ENCODE peak calls at places on chromosome 1, in six cellular contexts. X is IMR-90, Y is hepatocyte, K is OCI-LY7, M is mammary epithelial cell, A is fibroblast of lung. V is an unnamed sample.

GRCh38 chr1:50183734-50184133 is 75.0 kb downstream of the ELAVL4 start:
- DNase-seq in Y (no peak), M (no peak), K (no peak), X (no peak), A (no peak), V (no peak)

GRCh38 chr1:105608713-105609112 is 1447.8 kb upstream of the PRMT6 start:
- DNase-seq in Y (peak; percentile 13), M (no peak), K (no peak), X (no peak), A (no peak), V (peak; percentile 14)

GRCh38 chr1:31954607-31955283 is 16.6 kb upstream of the PTP4A2 start:
- DNase-seq in Y (peak; percentile 87), M (peak; percentile 88), K (no peak), X (peak; percentile 99), A (peak; percentile 95), V (no peak)

GRCh38 chr1:12696658-12697057 is 19.3 kb upstream of the AADACL3 start:
- DNase-seq in A (no peak), X (no peak), K (no peak), Y (no peak), M (no peak), V (no peak)

GRCh38 chr1:206955476-206956312 is 9.4 kb upstream of the PIGR start:
- DNase-seq in Y (peak; percentile 68), X (no peak), M (no peak), A (peak; percentile 9), K (no peak), V (no peak)

GRCh38 chr1:110107867-110108469 is 4.3 kb upstream of the UBL4B start:
- DNase-seq in A (no peak), X (no peak), M (no peak), Y (no peak), K (no peak), V (no peak)

GRCh38 chr1:206808615-206809014 is 36.3 kb upstream of the IL10 start:
- DNase-seq in Y (peak; percentile 41), X (peak; percentile 57), A (peak; percentile 43), M (no peak), K (peak; percentile 71), V (peak; percentile 67)

GRCh38 chr1:189431437-189431836 is 1046.2 kb downstream of the BRINP3 start:
- DNase-seq in Y (no peak), X (peak; percentile 18), A (peak; percentile 32), M (no peak), K (no peak), V (no peak)

GRCh38 chr1:223670458-223671159 is 5.1 kb upstream of the CAPN8 start:
- DNase-seq in X (peak; percentile 51), Y (peak; percentile 44), A (peak; percentile 45), M (peak; percentile 57), K (peak; percentile 8), V (peak; percentile 87)

GRCh38 chr1:79568411-79568810 is 561.9 kb upstream of the ADGRL4 start:
- DNase-seq in K (no peak), A (peak; percentile 23), M (peak; percentile 12), X (peak; percentile 51), Y (peak; percentile 10), V (no peak)

GRCh38 chr1:248736992-248737391 is 18.6 kb downstream of the LYPD8 start:
- DNase-seq in A (no peak), K (no peak), X (no peak), Y (no peak), M (no peak), V (no peak)

GRCh38 chr1:197222025-197222685 is 45.9 kb upstream of the CRB1 start:
- DNase-seq in K (no peak), M (peak; percentile 12), Y (no peak), A (no peak), X (no peak), V (peak; percentile 16)

GRCh38 chr1:229410692-229411433 is 23.0 kb downstream of the ACTA1 start:
- DNase-seq in Y (peak; percentile 87), X (peak; percentile 49), A (peak; percentile 64), M (peak; percentile 43), K (no peak), V (peak; percentile 61)

GRCh38 chr1:87141556-87141955 is 187.1 kb upstream of the LMO4 start:
- DNase-seq in K (no peak), X (no peak), M (no peak), Y (no peak), A (no peak), V (no peak)

GRCh38 chr1:157091668-157092273 is 7.8 kb downstream of the ETV3L start:
- DNase-seq in K (no peak), A (no peak), X (no peak), M (no peak), Y (no peak), V (no peak)

GRCh38 chr1:223146745-223147144 is 3.7 kb upstream of the TLR5 start:
- DNase-seq in K (no peak), Y (no peak), M (no peak), X (no peak), A (no peak), V (no peak)

GRCh38 chr1:110787328-110788071 is 85.4 kb upstream of the CD53 start:
- DNase-seq in A (no peak), K (peak; percentile 82), M (no peak), Y (no peak), X (no peak), V (no peak)

GRCh38 chr1:193827516-193827915 is 641.1 kb upstream of the B3GALT2 start:
- DNase-seq in Y (no peak), M (no peak), K (no peak), A (peak; percentile 17), X (no peak), V (no peak)

GRCh38 chr1:13699936-13700520 is at the start of gene PRDM2:
- DNase-seq in K (peak; percentile 70), A (peak; percentile 44), Y (peak; percentile 78), M (peak; percentile 12), X (peak; percentile 17), V (peak; percentile 55)

GRCh38 chr1:53517821-53518352 is 58.7 kb downstream of the DMRTB1 start:
- DNase-seq in M (no peak), K (no peak), A (no peak), X (no peak), Y (no peak), V (no peak)
- H2AFZ ChIP-seq in M (no peak overlapping the region), K (no peak overlapping the region), A (no peak overlapping the region), X (no peak overlapping the region), Y (no peak overlapping the region), V (no peak overlapping the region)

DNA sequence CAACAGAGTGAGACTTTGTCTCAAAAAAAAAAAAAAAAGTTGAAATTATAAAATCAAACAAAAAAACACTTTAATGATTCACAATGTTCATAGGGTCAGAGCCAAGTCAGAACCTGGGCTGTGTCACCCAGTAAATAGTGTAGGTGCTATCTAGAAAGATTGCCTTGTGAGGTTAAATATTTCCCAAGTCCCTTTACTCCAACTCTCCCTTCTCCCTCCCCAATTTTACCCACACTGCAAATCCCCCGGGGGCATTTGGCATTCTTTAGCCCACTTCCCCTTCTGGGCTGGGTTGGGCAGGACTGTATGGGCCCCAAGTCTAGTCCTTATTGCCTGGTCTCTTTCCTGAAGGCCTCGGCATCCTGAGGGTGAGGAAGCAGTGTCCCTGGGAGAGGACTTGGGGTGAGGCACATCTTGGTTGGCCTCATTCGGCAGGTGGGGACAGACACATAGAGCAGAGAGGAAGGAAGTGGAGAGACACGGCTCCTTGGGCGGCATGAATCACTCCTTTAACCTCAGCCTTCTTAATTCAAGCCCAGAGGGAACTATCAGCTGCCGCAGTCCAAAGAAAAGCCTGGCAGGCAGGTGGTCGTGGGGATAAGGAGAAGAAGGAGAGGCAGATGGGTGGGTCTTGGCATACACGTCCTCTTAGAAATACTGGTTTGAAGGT is 8.2 kb downstream of the ADORA1 start:
- DNase-seq in X (no peak), M (peak; percentile 21), A (no peak), Y (no peak), K (no peak), V (no peak)
- H3K4me3 ChIP-seq in X (no peak overlapping the region), M (no peak overlapping the region), A (no peak overlapping the region), Y (no peak overlapping the region), K (no peak overlapping the region), V (no peak overlapping the region)

GRCh38 chr1:200453544-200453905 is 43.7 kb upstream of the ZNF281 start:
- DNase-seq in M (no peak), A (no peak), K (no peak), X (no peak), Y (no peak), V (no peak)

GRCh38 chr1:200454425-200454824 is 44.6 kb upstream of the ZNF281 start:
- DNase-seq in M (no peak), Y (no peak), A (no peak), K (no peak), X (no peak), V (no peak)

GRCh38 chr1:200448034-200448762 is 38.4 kb upstream of the ZNF281 start:
- DNase-seq in Y (no peak), M (no peak), A (no peak), K (no peak), X (no peak), V (no peak)

GRCh38 chr1:200457810-200458209 is 48.0 kb upstream of the ZNF281 start:
- DNase-seq in A (no peak), Y (no peak), K (no peak), M (no peak), X (no peak), V (no peak)

DNA sequence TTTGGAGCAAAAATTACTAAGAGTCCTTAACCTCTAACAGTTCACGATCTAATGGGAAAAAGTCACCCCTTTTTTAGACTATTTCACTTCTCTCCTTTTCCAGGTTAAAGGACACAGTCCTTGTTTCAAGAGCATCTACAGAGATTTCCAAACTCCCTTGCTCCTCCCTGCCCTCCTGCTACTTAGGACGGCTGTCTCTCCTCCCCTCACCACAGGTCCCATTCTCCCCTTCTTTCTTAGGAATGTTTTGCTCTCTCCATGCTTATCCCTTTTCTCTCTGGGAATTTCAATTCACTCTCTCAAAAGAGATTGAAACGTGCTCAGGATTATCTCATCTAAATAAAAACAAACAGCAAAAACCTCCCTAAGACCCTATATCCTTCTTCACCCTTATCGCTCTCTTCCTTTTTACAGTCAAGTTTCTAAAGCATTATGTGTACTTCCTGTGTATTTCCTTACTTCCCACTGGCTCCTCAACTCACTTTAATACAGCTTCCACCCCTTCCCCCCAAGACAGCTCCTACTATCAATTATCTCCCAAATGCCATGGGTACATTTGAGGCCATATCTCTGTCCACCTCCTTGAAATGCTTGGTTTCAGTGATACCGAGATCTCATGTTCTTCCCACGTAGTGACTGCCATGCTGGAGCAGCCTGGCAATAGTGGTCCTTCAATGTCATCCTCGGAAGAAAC is 43.2 kb upstream of the ZNF281 start:
- DNase-seq in K (no peak), X (no peak), Y (no peak), M (no peak), A (no peak), V (peak; percentile 46)
- H2AFZ ChIP-seq in K (no peak overlapping the region), X (peak overlapping the region; percentile 72), Y (no peak overlapping the region), M (no peak overlapping the region), A (peak overlapping the region; percentile 33), V (no peak overlapping the region)

DNA sequence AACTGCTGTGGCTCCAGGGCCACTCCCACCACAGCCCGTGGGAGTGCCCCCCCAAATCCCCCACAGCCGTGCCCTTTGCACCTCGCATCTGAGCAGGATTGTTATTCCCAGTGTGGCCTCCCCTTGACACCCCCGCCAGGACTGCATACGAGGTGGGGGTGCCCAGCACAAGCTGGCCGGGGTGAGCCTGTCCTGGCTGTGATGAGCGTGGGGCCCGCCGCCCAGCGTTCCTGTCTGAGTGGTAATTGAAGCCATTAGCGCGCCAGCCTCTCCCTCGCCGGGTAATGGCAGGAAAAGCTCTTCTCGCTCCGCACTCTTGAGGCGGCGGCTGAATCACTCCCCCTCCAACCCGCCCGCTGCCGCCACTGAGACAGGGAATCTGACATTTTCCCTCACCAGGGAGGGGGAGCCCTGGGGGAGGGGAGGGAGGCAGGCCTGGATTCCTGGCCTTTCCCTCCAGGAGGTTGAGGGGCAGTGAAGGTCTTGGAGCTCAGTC is 27.7 kb downstream of the PTPRF start:
- DNase-seq in Y (peak; percentile 83), X (peak; percentile 42), A (peak; percentile 74), M (no peak), K (no peak), V (peak; percentile 78)
- H3K4me3 ChIP-seq in Y (no peak overlapping the region), X (no peak overlapping the region), A (no peak overlapping the region), M (no peak overlapping the region), K (no peak overlapping the region), V (peak overlapping the region; percentile 46)

GRCh38 chr1:113391643-113392271 is 1.4 kb downstream of the MAGI3 start:
- DNase-seq in K (peak; percentile 10), X (no peak), A (no peak), Y (peak; percentile 38), M (peak; percentile 63), V (no peak)
- H2AFZ ChIP-seq in K (no peak overlapping the region), X (peak overlapping the region; percentile 94), A (peak overlapping the region; percentile 63), Y (peak overlapping the region; percentile 79), M (peak overlapping the region; percentile 95), V (no peak overlapping the region)

V was measured in GM23338.